ENCODE peak calls at places on chromosome 1, in seven cellular contexts. J is NAMALWA, V is cardiac fibroblast, X is HTR-8/SVneo, O is A172, M is Right ventricle myocardium inferior, G is germinal center. U is an unnamed sample.

GRCh38 chr1:209621329-209621728 is 30.9 kb downstream of the LAMB3 start:
- DNase-seq in J (no peak), V (no peak), X (no peak), O (no peak), M (no peak), G (no peak), U (no peak)

GRCh38 chr1:20753589-20753988 is 21.1 kb upstream of the SH2D5 start:
- DNase-seq in J (no peak), V (peak), X (no peak), O (no peak), M (no peak), G (no peak), U (no peak)

GRCh38 chr1:169271094-169271493 is 96.5 kb downstream of the NME7 start:
- DNase-seq in J (no peak), V (no peak), X (no peak), O (no peak), M (no peak), G (peak), U (no peak)

GRCh38 chr1:186375929-186376330 is 292 bp downstream of the ODR4 start:
- DNase-seq in J (no peak), V (no peak), X (peak), O (no peak), M (no peak), G (no peak), U (no peak)

GRCh38 chr1:223209992-223210785 is 67.1 kb upstream of the TLR5 start:
- DNase-seq in J (no peak), V (no peak), X (no peak), O (no peak), M (no peak), G (no peak), U (no peak)

GRCh38 chr1:58583496-58583895 is 6.4 kb upstream of the TACSTD2 start:
- DNase-seq in J (no peak), V (no peak), X (no peak), O (no peak), M (no peak), G (no peak), U (no peak)

GRCh38 chr1:42949312-42950145 is 9.1 kb downstream of the SLC2A1 start:
- DNase-seq in J (peak), V (no peak), X (no peak), O (peak), M (no peak), G (no peak), U (no peak)

GRCh38 chr1:21265644-21266043 is 24.6 kb downstream of the ECE1 start:
- DNase-seq in J (no peak), V (no peak), X (no peak), O (no peak), M (no peak), G (no peak), U (no peak)

GRCh38 chr1:177945943-177946650 is 23.8 kb downstream of the SEC16B start:
- DNase-seq in J (peak), V (peak), X (peak), O (peak), M (no peak), G (peak), U (peak)

GRCh38 chr1:13813398-13814012 is 113.5 kb downstream of the PRDM2 start:
- DNase-seq in J (peak), V (no peak), X (no peak), O (no peak), M (no peak), G (peak), U (no peak)